ENCODE peak calls at places on chromosomes 5 and 9, in ten cellular contexts. One of them, this sample, is unnamed.

GRCh38 chr9:130239741-130240241 is 25.8 kb upstream of the HMCN2 start:
- DNase-seq in G401: no peak
- DNase-seq in fibroblast of villous mesenchyme: no peak
- DNase-seq in left cardiac atrium: no peak
- DNase-seq in cardiac muscle cell: no peak
- DNase-seq in CD4-positive, CD25-positive, alpha-beta regulatory T cell: peak
- DNase-seq in type B pancreatic cell: no peak
- DNase-seq in amygdala: no peak
- DNase-seq in fibroblast of mammary gland: peak
- DNase-seq in SJSA1: no peak
- DNase-seq in this sample: peak

GRCh38 chr9:72554221-72554641 is 32.8 kb downstream of the TMC1 start:
- DNase-seq in fibroblast of villous mesenchyme: peak
- DNase-seq in left cardiac atrium: no peak
- DNase-seq in type B pancreatic cell: no peak
- DNase-seq in CD4-positive, CD25-positive, alpha-beta regulatory T cell: no peak
- DNase-seq in amygdala: no peak
- DNase-seq in fibroblast of mammary gland: peak
- DNase-seq in SJSA1: no peak
- DNase-seq in cardiac muscle cell: peak
- DNase-seq in G401: no peak
- DNase-seq in this sample: no peak

GRCh38 chr5:72517961-72518690 is 10.9 kb upstream of the ZNF366 start:
- DNase-seq in G401: no peak
- DNase-seq in fibroblast of mammary gland: no peak
- DNase-seq in amygdala: no peak
- DNase-seq in left cardiac atrium: peak
- DNase-seq in fibroblast of villous mesenchyme: no peak
- DNase-seq in SJSA1: no peak
- DNase-seq in cardiac muscle cell: no peak
- DNase-seq in type B pancreatic cell: no peak
- DNase-seq in CD4-positive, CD25-positive, alpha-beta regulatory T cell: no peak
- DNase-seq in this sample: no peak

GRCh38 chr5:177610131-177610769 is 10.3 kb downstream of the B4GALT7 start:
- DNase-seq in left cardiac atrium: no peak
- DNase-seq in SJSA1: peak
- DNase-seq in type B pancreatic cell: no peak
- DNase-seq in CD4-positive, CD25-positive, alpha-beta regulatory T cell: no peak
- DNase-seq in fibroblast of villous mesenchyme: no peak
- DNase-seq in G401: no peak
- DNase-seq in amygdala: no peak
- DNase-seq in fibroblast of mammary gland: no peak
- DNase-seq in cardiac muscle cell: no peak
- DNase-seq in this sample: no peak

GRCh38 chr5:175700991-175701390 is 43.1 kb downstream of the HRH2 start:
- DNase-seq in G401: no peak
- DNase-seq in type B pancreatic cell: no peak
- DNase-seq in amygdala: no peak
- DNase-seq in CD4-positive, CD25-positive, alpha-beta regulatory T cell: peak
- DNase-seq in left cardiac atrium: no peak
- DNase-seq in fibroblast of mammary gland: no peak
- DNase-seq in SJSA1: no peak
- DNase-seq in fibroblast of villous mesenchyme: no peak
- DNase-seq in cardiac muscle cell: peak
- DNase-seq in this sample: no peak

GRCh38 chr9:134534661-134535080 is 106.9 kb upstream of the COL5A1 start:
- DNase-seq in amygdala: no peak
- DNase-seq in left cardiac atrium: no peak
- DNase-seq in CD4-positive, CD25-positive, alpha-beta regulatory T cell: no peak
- DNase-seq in type B pancreatic cell: no peak
- DNase-seq in SJSA1: no peak
- DNase-seq in G401: no peak
- DNase-seq in cardiac muscle cell: no peak
- DNase-seq in fibroblast of mammary gland: no peak
- DNase-seq in fibroblast of villous mesenchyme: peak
- DNase-seq in this sample: no peak

GRCh38 chr9:5041390-5042115 is 56.5 kb downstream of the JAK2 start:
- DNase-seq in left cardiac atrium: peak
- DNase-seq in fibroblast of villous mesenchyme: no peak
- DNase-seq in SJSA1: no peak
- DNase-seq in type B pancreatic cell: peak
- DNase-seq in G401: no peak
- DNase-seq in CD4-positive, CD25-positive, alpha-beta regulatory T cell: no peak
- DNase-seq in amygdala: no peak
- DNase-seq in fibroblast of mammary gland: no peak
- DNase-seq in cardiac muscle cell: no peak
- DNase-seq in this sample: no peak

GRCh38 chr5:155150012-155150411 is 136.5 kb downstream of the KIF4B start:
- DNase-seq in fibroblast of villous mesenchyme: no peak
- DNase-seq in SJSA1: no peak
- DNase-seq in cardiac muscle cell: no peak
- DNase-seq in amygdala: no peak
- DNase-seq in type B pancreatic cell: no peak
- DNase-seq in fibroblast of mammary gland: no peak
- DNase-seq in left cardiac atrium: no peak
- DNase-seq in CD4-positive, CD25-positive, alpha-beta regulatory T cell: peak
- DNase-seq in G401: no peak
- DNase-seq in this sample: no peak

GRCh38 chr9:127159949-127160610 is 37.6 kb upstream of the ANGPTL2 start:
- DNase-seq in fibroblast of villous mesenchyme: no peak
- DNase-seq in fibroblast of mammary gland: no peak
- DNase-seq in G401: no peak
- DNase-seq in CD4-positive, CD25-positive, alpha-beta regulatory T cell: no peak
- DNase-seq in amygdala: no peak
- DNase-seq in type B pancreatic cell: peak
- DNase-seq in SJSA1: peak
- DNase-seq in cardiac muscle cell: no peak
- DNase-seq in left cardiac atrium: no peak
- DNase-seq in this sample: no peak

GRCh38 chr9:107931071-107931715 is 441.6 kb upstream of the KLF4 start:
- DNase-seq in SJSA1: no peak
- DNase-seq in fibroblast of mammary gland: no peak
- DNase-seq in cardiac muscle cell: no peak
- DNase-seq in left cardiac atrium: no peak
- DNase-seq in amygdala: no peak
- DNase-seq in type B pancreatic cell: no peak
- DNase-seq in fibroblast of villous mesenchyme: no peak
- DNase-seq in G401: no peak
- DNase-seq in CD4-positive, CD25-positive, alpha-beta regulatory T cell: no peak
- DNase-seq in this sample: no peak

GRCh38 chr9:98558575-98558974 is 150.2 kb downstream of the GABBR2 start:
- DNase-seq in amygdala: no peak
- DNase-seq in type B pancreatic cell: no peak
- DNase-seq in CD4-positive, CD25-positive, alpha-beta regulatory T cell: no peak
- DNase-seq in fibroblast of villous mesenchyme: no peak
- DNase-seq in SJSA1: no peak
- DNase-seq in fibroblast of mammary gland: peak
- DNase-seq in cardiac muscle cell: peak
- DNase-seq in left cardiac atrium: no peak
- DNase-seq in G401: no peak
- DNase-seq in this sample: no peak

This sample was measured in stimulated activated naive CD4-positive, alpha-beta T cell treated with Interleukin-2 at 50 U/mL for 16 hours.